ENCODE peak calls at places on chromosomes 7 and 10, in eight cellular contexts. G, A, L, V, S, Z, F and Q are unnamed samples. For H3K4me1, the result is how much of the 10 kb centered on the place peaks cover.

GRCh38 chr10:69801434-69802315 is at the start of gene COL13A1:
- DNase-seq in G (peak), A (peak), L (peak), V (peak), S (no peak), Z (no peak), F (peak), Q (peak)

GRCh38 chr7:104627516-104627915 is 299.1 kb downstream of the LHFPL3 start:
- DNase-seq in G (peak), A (no peak), L (no peak), V (peak), S (no peak), Z (no peak), F (no peak), Q (no peak)

GRCh38 chr10:102615361-102615760 is 28.9 kb upstream of the TRIM8 start:
- DNase-seq in G (peak), A (no peak), L (no peak), V (peak), S (no peak), Z (no peak), F (no peak), Q (no peak)

GRCh38 chr7:127629268-127629854 is 11.4 kb upstream of the PAX4 start:
- DNase-seq in G (peak), A (no peak), L (peak), V (peak), S (no peak), Z (peak), F (no peak), Q (no peak)

GRCh38 chr7:29806131-29806792 is at the start of gene WIPF3:
- DNase-seq in G (peak), A (peak), L (peak), V (peak), S (no peak), Z (peak), F (no peak), Q (peak)

GRCh38 chr10:24678757-24679156 is 44.9 kb downstream of the ARHGAP21 start:
- DNase-seq in G (no peak), A (no peak), L (no peak), V (no peak), S (no peak), Z (no peak), F (no peak), Q (no peak)

GRCh38 chr10:69057261-69057950 is 30.5 kb upstream of the SRGN start:
- DNase-seq in G (peak), A (peak), L (peak), V (peak), S (no peak), Z (peak), F (no peak), Q (peak)

GRCh38 chr10:130459851-130460490 is 323.8 kb downstream of the GLRX3 start:
- DNase-seq in G (peak), A (no peak), L (no peak), V (no peak), S (peak), Z (peak), F (no peak), Q (no peak)

GRCh38 chr7:262251-262572 is 27.8 kb upstream of the FOXL3 start:
- DNase-seq in G (no peak), A (peak), L (no peak), V (no peak), S (peak), Z (no peak), F (peak), Q (peak)

GRCh38 chr7:19353158-19353557 is 207.9 kb upstream of the FERD3L start:
- DNase-seq in G (no peak), A (no peak), L (no peak), V (no peak), S (no peak), Z (no peak), F (no peak), Q (no peak)

GRCh38 chr7:87886875-87887274 is 10.6 kb downstream of the DBF4 start:
- DNase-seq in G (no peak), A (no peak), L (no peak), V (peak), S (no peak), Z (no peak), F (no peak), Q (no peak)

GRCh38 chr7:136677456-136678365 is 190.7 kb upstream of the CHRM2 start:
- DNase-seq in G (no peak), A (no peak), L (no peak), V (no peak), S (no peak), Z (no peak), F (no peak), Q (no peak)

GRCh38 chr7:2114052-2114451 is 118.7 kb downstream of the MAD1L1 start:
- DNase-seq in G (no peak), A (no peak), L (no peak), V (no peak), S (no peak), Z (no peak), F (no peak), Q (no peak)

GRCh38 chr7:1193593-1194424 is 33.8 kb upstream of the ZFAND2A start:
- DNase-seq in G (peak), A (no peak), L (peak), V (peak), S (no peak), Z (no peak), F (no peak), Q (no peak)

GRCh38 chr10:130479146-130479545 is 343.0 kb downstream of the GLRX3 start:
- DNase-seq in G (no peak), A (no peak), L (no peak), V (no peak), S (peak), Z (no peak), F (no peak), Q (no peak)

GRCh38 chr10:100022403-100022802 is 12.7 kb upstream of the DNMBP start:
- DNase-seq in G (no peak), A (no peak), L (no peak), V (no peak), S (no peak), Z (no peak), F (no peak), Q (no peak)

GRCh38 chr10:17214991-17215781 is 12.9 kb upstream of the VIM start:
- DNase-seq in G (no peak), A (no peak), L (no peak), V (no peak), S (no peak), Z (no peak), F (no peak), Q (no peak)

GRCh38 chr7:47763063-47763974 is 181.4 kb upstream of the TNS3 start:
- DNase-seq in G (no peak), A (no peak), L (peak), V (no peak), S (no peak), Z (peak), F (no peak), Q (no peak)

GRCh38 chr7:519974-520458 is 370 bp upstream of the PDGFA start:
- DNase-seq in G (peak), A (peak), L (peak), V (peak), S (peak), Z (no peak), F (no peak), Q (no peak)

GRCh38 chr10:123146013-123146891 is 1.7 kb upstream of the HMX2 start:
- DNase-seq in G (peak), A (no peak), L (no peak), V (peak), S (no peak), Z (no peak), F (no peak), Q (no peak)

DNA sequence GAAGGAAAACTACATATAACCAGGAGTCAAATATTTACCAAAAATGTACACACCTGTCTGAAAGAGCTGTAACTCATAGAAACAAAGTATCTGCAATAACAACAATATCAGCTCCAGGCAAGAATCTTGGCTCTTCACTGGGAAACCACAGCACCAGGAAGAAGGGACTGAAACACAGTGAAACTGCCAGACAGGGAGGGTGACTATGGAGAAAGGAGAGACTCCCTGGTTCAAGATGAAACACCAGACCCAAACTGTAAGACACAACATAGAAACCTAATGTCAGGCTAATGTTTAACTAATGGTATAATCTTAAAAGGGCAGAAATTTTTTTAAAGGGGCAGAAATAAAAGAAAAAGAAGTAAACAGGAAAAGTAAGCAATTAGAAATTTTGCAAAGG is 11.5 kb upstream of the TAS2R39 start:
- DNase-seq in G (no peak), A (no peak), L (no peak), V (no peak), S (no peak), Z (no peak), F (no peak), Q (no peak)
- H3K27ac ChIP-seq in G (no peak), A (no peak), L (no peak), V (no peak), S (no peak), Z (no peak), F (peak), Q (no peak)

DNA sequence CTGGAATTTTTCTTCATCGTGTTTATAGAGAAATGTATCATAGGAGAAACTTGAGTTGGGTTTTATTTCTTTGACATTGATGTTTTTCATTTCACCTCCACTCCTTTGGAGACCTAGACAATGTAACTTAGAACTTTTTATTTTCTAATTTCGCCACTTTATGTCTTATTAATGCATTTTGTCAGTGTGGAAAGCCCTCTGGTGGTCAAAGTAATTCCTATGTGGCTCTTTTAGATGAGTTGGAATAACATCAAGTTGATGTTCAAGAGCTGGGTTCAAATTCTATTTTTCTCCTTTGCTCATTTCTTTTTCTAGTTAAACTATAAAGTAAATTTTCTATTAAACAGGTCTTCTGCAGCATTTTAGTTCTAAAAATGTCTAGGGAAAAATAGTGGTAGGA is 478.6 kb downstream of the LRMDA start:
- DNase-seq in G (peak), A (no peak), L (no peak), V (peak), S (no peak), Z (no peak), F (no peak), Q (no peak)
- TF ChIP-seq CTCF in G (peak), A (peak), L (peak), V (peak), S (peak), Z (peak), F (peak), Q (peak)

GRCh38 chr7:32890553-32891045 is 961 bp downstream of the KBTBD2 start:
- DNase-seq in G (peak), A (no peak), L (no peak), V (peak), S (no peak), Z (peak), F (no peak), Q (no peak)
- H3K4me1 ChIP-seq in G (under half), A (half or more), L (under half), V (under half), S (half or more), Z (under half), F (half or more), Q (under half)

GRCh38 chr10:62911210-62911963 is 95.2 kb upstream of the EGR2 start:
- DNase-seq in G (peak), A (no peak), L (no peak), V (peak), S (no peak), Z (no peak), F (no peak), Q (no peak)
- H3K27ac ChIP-seq in G (peak), A (no peak), L (no peak), V (no peak), S (no peak), Z (no peak), F (no peak), Q (no peak)